ENCODE peak calls at places on chromosomes 4 and X, in four cellular contexts. E, R, S and Z are unnamed samples.
A peak's percentile ranks its signal among the peaks of the same experiment; 100 is the strongest.

GRCh38 chr4:109962401-109962800 is 49.7 kb downstream of the EGF start:
- DNase-seq in E (no peak), R (no peak), S (no peak), Z (no peak)

GRCh38 chr4:74375824-74376426 is 11.0 kb downstream of the EREG start:
- DNase-seq in E (no peak), R (no peak), S (no peak), Z (no peak)

GRCh38 chrX:65677954-65678469 is 10.6 kb downstream of the MSN start:
- DNase-seq in E (no peak), R (no peak), S (peak; percentile 66), Z (peak; percentile 76)

GRCh38 chr4:134200811-134201215 is 776 bp downstream of the PABPC4L start:
- DNase-seq in E (no peak), R (peak; percentile 48), S (no peak), Z (no peak)

GRCh38 chr4:38752393-38752961 is 30.3 kb downstream of the TLR10 start:
- DNase-seq in E (no peak), R (no peak), S (peak; percentile 42), Z (no peak)

GRCh38 chrX:25144043-25144940 is 128.5 kb upstream of the ARX start:
- DNase-seq in E (peak; percentile 62), R (peak; percentile 63), S (peak; percentile 49), Z (peak; percentile 1)

GRCh38 chr4:89661490-89661889 is 175.5 kb downstream of the SNCA start:
- DNase-seq in E (no peak), R (no peak), S (peak; percentile 65), Z (peak; percentile 93)

GRCh38 chr4:38715076-38715475 is 51.1 kb downstream of the KLF3 start:
- DNase-seq in E (no peak), R (no peak), S (no peak), Z (no peak)

GRCh38 chr4:132504438-132504837 is 644.7 kb upstream of the PCDH10 start:
- DNase-seq in E (no peak), R (no peak), S (no peak), Z (peak; percentile 20)

GRCh38 chr4:38889143-38889542 is 21.5 kb downstream of the FAM114A1 start:
- DNase-seq in E (no peak), R (no peak), S (peak; percentile 40), Z (peak; percentile 55)

GRCh38 chrX:151009582-151009981 is 26.4 kb downstream of the HMGB3 start:
- DNase-seq in E (no peak), R (no peak), S (no peak), Z (no peak)

GRCh38 chrX:69151898-69152297 is 13.4 kb downstream of the PJA1 start:
- DNase-seq in E (no peak), R (no peak), S (no peak), Z (no peak)
- TF ChIP-seq CTCF in E (no peak), R (no peak), S (no peak), Z (no peak)

GRCh38 chrX:131217878-131218486 is 71.1 kb downstream of the IGSF1 start:
- DNase-seq in E (no peak), R (no peak), S (no peak), Z (no peak)
- TF ChIP-seq CTCF in E (no peak), R (no peak), S (no peak), Z (no peak)

GRCh38 chrX:51742586-51742985 is 656 bp upstream of the GSPT2 start:
- DNase-seq in E (no peak), R (no peak), S (no peak), Z (no peak)

DNA sequence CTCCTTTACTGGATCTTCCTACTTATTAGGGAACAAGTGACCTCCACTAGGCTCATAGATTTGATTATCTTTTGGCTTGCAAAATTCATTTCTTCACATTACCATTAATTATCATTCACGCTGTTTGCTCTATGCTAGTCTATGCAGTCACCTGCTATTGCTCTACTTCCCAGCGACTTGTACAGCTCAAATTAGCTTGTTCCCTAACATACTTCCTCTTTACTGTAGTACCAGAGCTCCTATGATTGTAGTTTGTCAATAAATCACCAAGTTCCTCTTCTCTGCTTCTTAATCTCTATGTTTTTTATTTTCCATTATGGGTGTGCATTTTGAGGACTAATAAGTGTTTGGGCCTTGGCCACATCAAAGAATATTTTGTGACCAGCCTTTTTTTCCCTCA is 6.2 kb upstream of the GSPT2 start:
- DNase-seq in E (no peak), R (no peak), S (no peak), Z (no peak)
- TF ChIP-seq CTCF in E (no peak), R (no peak), S (no peak), Z (no peak)

GRCh38 chr4:113331811-113332210 is 282.4 kb downstream of the ANK2 start:
- DNase-seq in E (no peak), R (no peak), S (no peak), Z (no peak)
- TF ChIP-seq CTCF in E (no peak), R (no peak), S (no peak), Z (no peak)

DNA sequence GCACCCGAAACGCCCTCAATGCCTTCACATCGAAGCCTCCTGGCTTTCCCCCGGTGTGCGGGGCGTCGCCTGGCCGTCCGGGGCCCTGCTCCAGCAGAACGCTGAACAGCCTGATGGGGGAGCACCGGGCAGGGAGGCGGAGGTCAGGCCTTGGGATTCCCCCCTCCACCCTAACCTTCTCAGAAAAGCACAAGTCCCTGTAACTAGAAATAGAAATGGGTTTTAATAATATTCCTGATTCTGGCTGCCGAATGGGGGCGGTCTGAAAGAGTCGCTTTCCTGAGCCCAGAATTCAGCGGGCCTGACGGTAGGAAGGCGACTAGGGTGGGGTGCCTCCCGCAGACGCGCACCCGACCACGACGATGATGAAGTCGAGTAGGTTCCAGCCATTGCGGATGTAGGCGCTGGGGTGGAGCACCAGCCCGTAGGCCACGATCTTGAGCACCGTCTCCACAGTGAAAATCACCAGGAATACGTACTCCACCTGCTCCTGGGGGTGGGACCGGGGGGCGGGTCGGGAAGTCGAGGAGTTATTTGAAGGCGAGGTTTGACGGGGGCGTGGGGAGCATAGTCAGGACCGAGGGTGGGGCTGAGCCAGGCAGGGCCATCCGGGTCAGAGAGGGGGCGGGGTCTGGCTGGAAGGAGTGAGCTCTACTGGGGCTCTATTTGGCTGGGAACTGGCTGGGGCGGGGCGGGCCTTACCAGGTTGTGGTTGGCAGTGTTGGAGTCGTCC is 2.5 kb downstream of the CACNA1F start:
- DNase-seq in E (peak; percentile 24), R (no peak), S (no peak), Z (no peak)
- TF ChIP-seq CTCF in E (no peak), R (no peak), S (peak; percentile 38), Z (peak; percentile 25)

GRCh38 chr4:168981942-168982341 is 28.1 kb downstream of the CBR4 start:
- DNase-seq in E (no peak), R (no peak), S (no peak), Z (no peak)
- TF ChIP-seq CTCF in E (no peak), R (no peak), S (no peak), Z (no peak)

GRCh38 chrX:72107320-72107719 is 24.4 kb downstream of the RTL5 start:
- DNase-seq in E (no peak), R (no peak), S (no peak), Z (peak; percentile 72)
- TF ChIP-seq CTCF in E (no peak), R (no peak), S (peak; percentile 11), Z (no peak)

GRCh38 chrX:23666282-23666681 is 1.0 kb upstream of the PRDX4 start:
- DNase-seq in E (no peak), R (no peak), S (no peak), Z (no peak)

GRCh38 chrX:23662187-23662586 is 5.1 kb upstream of the PRDX4 start:
- DNase-seq in E (no peak), R (no peak), S (no peak), Z (no peak)

GRCh38 chrX:23662853-23663252 is 4.4 kb upstream of the PRDX4 start:
- DNase-seq in E (no peak), R (no peak), S (no peak), Z (peak; percentile 53)

GRCh38 chrX:23668335-23668734 is 1.0 kb downstream of the PRDX4 start:
- DNase-seq in E (no peak), R (no peak), S (no peak), Z (no peak)

GRCh38 chrX:23667239-23668177 is at the start of gene PRDX4:
- DNase-seq in E (peak; percentile 39), R (peak; percentile 90), S (peak; percentile 78), Z (peak; percentile 35)
- TF ChIP-seq CTCF in E (no peak), R (no peak), S (no peak), Z (no peak)

DNA sequence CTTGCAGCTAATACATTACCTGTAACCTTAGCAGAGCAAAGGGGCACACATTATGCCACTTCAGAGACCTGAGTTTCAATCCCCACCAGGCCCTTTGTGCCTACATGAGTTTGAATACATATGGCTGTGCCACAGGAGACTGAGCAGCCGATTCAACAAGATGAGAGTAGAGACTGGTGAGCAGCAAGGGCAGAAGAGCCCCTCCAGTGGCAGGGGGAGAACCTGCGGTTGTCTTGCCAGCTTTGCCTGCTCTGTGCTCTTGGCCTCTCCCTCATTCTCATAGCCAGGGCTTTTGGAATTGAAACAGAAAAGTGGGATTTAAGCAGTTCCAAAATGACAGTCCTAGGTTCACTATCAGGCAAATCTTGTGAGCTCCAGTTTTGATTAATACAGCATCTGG is 52.3 kb upstream of the CLNK start:
- DNase-seq in E (no peak), R (no peak), S (no peak), Z (no peak)
- TF ChIP-seq CTCF in E (no peak), R (no peak), S (peak; percentile 1), Z (no peak)